ENCODE peak calls at places on chromosome X, in nine cellular contexts. G is breast epithelium; B is T-helper 9 cell; K is GM12865; M is adrenal gland; T is heart right ventricle; N is ureter; Y is ELR; L is activated CD4-positive, CD25-positive, alpha-beta regulatory T cell. C is an unnamed sample.

GRCh38 chrX:151977923-151978322 is 3.4 kb upstream of the GABRE start:
- DNase-seq in G (no peak), B (no peak), K (no peak), M (no peak), T (no peak), N (no peak), Y (no peak), L (no peak), C (no peak)

GRCh38 chrX:48493890-48494364 is 14.9 kb upstream of the PORCN start:
- DNase-seq in G (no peak), B (no peak), K (no peak), M (peak), T (no peak), N (no peak), Y (peak), L (no peak), C (no peak)

GRCh38 chrX:130014356-130014755 is 31.9 kb downstream of the BCORL1 start:
- DNase-seq in G (no peak), B (no peak), K (no peak), M (no peak), T (no peak), N (no peak), Y (no peak), L (no peak), C (no peak)

GRCh38 chrX:40058719-40059118 is 39.0 kb downstream of the BCOR start:
- DNase-seq in G (no peak), B (no peak), K (no peak), M (no peak), T (no peak), N (no peak), Y (no peak), L (no peak), C (no peak)

GRCh38 chrX:127702527-127702926 is 349.7 kb downstream of the ACTRT1 start:
- DNase-seq in G (no peak), B (no peak), K (no peak), M (no peak), T (no peak), N (no peak), Y (no peak), L (no peak), C (no peak)

GRCh38 chrX:68938244-68939004 is 109.6 kb downstream of the EFNB1 start:
- DNase-seq in G (no peak), B (no peak), K (peak), M (peak), T (no peak), N (peak), Y (no peak), L (no peak), C (no peak)

GRCh38 chrX:109952985-109953905 is 49.7 kb upstream of the TMEM164 start:
- DNase-seq in G (no peak), B (no peak), K (peak), M (no peak), T (no peak), N (no peak), Y (no peak), L (no peak), C (no peak)

GRCh38 chrX:69133561-69134542 is 31.4 kb downstream of the PJA1 start:
- DNase-seq in G (no peak), B (no peak), K (peak), M (peak), T (no peak), N (no peak), Y (peak), L (no peak), C (no peak)

GRCh38 chrX:131729295-131729694 is 185.4 kb downstream of the OR13H1 start:
- DNase-seq in G (no peak), B (peak), K (peak), M (peak), T (no peak), N (peak), Y (no peak), L (no peak), C (no peak)

GRCh38 chrX:53317365-53318069 is 36.1 kb upstream of the IQSEC2 start:
- DNase-seq in G (no peak), B (peak), K (peak), M (peak), T (peak), N (peak), Y (peak), L (peak), C (peak)

GRCh38 chrX:17833954-17834353 is 27.1 kb downstream of the RAI2 start:
- DNase-seq in G (no peak), B (no peak), K (no peak), M (no peak), T (no peak), N (no peak), Y (no peak), L (no peak), C (no peak)

GRCh38 chrX:114181195-114181594 is 402.7 kb upstream of the HTR2C start:
- DNase-seq in G (no peak), B (no peak), K (no peak), M (no peak), T (no peak), N (no peak), Y (no peak), L (no peak), C (no peak)

GRCh38 chrX:72057331-72057730 is 74.4 kb downstream of the RTL5 start:
- DNase-seq in G (no peak), B (no peak), K (no peak), M (no peak), T (no peak), N (peak), Y (no peak), L (no peak), C (no peak)

GRCh38 chrX:9947395-9947794 is 19.8 kb upstream of the CLDN34 start:
- DNase-seq in G (no peak), B (no peak), K (no peak), M (no peak), T (no peak), N (no peak), Y (no peak), L (no peak), C (no peak)

GRCh38 chrX:151398346-151398745 is 1.3 kb downstream of the VMA21 start:
- DNase-seq in G (no peak), B (no peak), K (no peak), M (no peak), T (no peak), N (no peak), Y (no peak), L (no peak), C (no peak)